ENCODE peak calls at places on chromosomes 3 and 15, in eight cellular contexts. One of them, this sample, is unnamed.

GRCh38 chr3:77707271-77707670 is 667.4 kb downstream of the ROBO2 start:
- DNase-seq in CD8-positive, alpha-beta T cell: no peak
- DNase-seq in colonic mucosa: no peak
- DNase-seq in PC-3: peak
- DNase-seq in psoas muscle: no peak
- DNase-seq in left ventricle myocardium inferior: no peak
- DNase-seq in sigmoid colon: no peak
- DNase-seq in GM23248: no peak
- DNase-seq in this sample: no peak

GRCh38 chr3:16869606-16870005 is 15.1 kb upstream of the PLCL2 start:
- DNase-seq in colonic mucosa: no peak
- DNase-seq in CD8-positive, alpha-beta T cell: no peak
- DNase-seq in GM23248: peak
- DNase-seq in sigmoid colon: no peak
- DNase-seq in psoas muscle: no peak
- DNase-seq in PC-3: no peak
- DNase-seq in left ventricle myocardium inferior: no peak
- DNase-seq in this sample: no peak

GRCh38 chr3:151015762-151016161 is 43.2 kb upstream of the CLRN1 start:
- DNase-seq in colonic mucosa: no peak
- DNase-seq in PC-3: no peak
- DNase-seq in sigmoid colon: no peak
- DNase-seq in psoas muscle: no peak
- DNase-seq in GM23248: peak
- DNase-seq in left ventricle myocardium inferior: no peak
- DNase-seq in CD8-positive, alpha-beta T cell: no peak
- DNase-seq in this sample: peak

GRCh38 chr3:157785071-157785826 is 282.0 kb upstream of the VEPH1 start:
- DNase-seq in PC-3: peak
- DNase-seq in sigmoid colon: no peak
- DNase-seq in left ventricle myocardium inferior: no peak
- DNase-seq in CD8-positive, alpha-beta T cell: no peak
- DNase-seq in colonic mucosa: no peak
- DNase-seq in GM23248: peak
- DNase-seq in psoas muscle: peak
- DNase-seq in this sample: peak

GRCh38 chr3:196889844-196890243 is 22.1 kb downstream of the SENP5 start:
- DNase-seq in GM23248: no peak
- DNase-seq in left ventricle myocardium inferior: no peak
- DNase-seq in psoas muscle: no peak
- DNase-seq in sigmoid colon: no peak
- DNase-seq in PC-3: no peak
- DNase-seq in colonic mucosa: no peak
- DNase-seq in CD8-positive, alpha-beta T cell: no peak
- DNase-seq in this sample: no peak

GRCh38 chr15:78667578-78668236 is 26.7 kb upstream of the CHRNB4 start:
- DNase-seq in psoas muscle: no peak
- DNase-seq in CD8-positive, alpha-beta T cell: no peak
- DNase-seq in sigmoid colon: no peak
- DNase-seq in PC-3: no peak
- DNase-seq in colonic mucosa: no peak
- DNase-seq in GM23248: no peak
- DNase-seq in left ventricle myocardium inferior: no peak
- DNase-seq in this sample: no peak

GRCh38 chr3:183844606-183845005 is 19.2 kb upstream of the MAP6D1 start:
- DNase-seq in psoas muscle: no peak
- DNase-seq in sigmoid colon: no peak
- DNase-seq in left ventricle myocardium inferior: no peak
- DNase-seq in GM23248: peak
- DNase-seq in PC-3: peak
- DNase-seq in colonic mucosa: no peak
- DNase-seq in CD8-positive, alpha-beta T cell: no peak
- DNase-seq in this sample: peak

GRCh38 chr3:62415312-62415791 is 42.0 kb upstream of the FEZF2 start:
- DNase-seq in GM23248: no peak
- DNase-seq in sigmoid colon: no peak
- DNase-seq in CD8-positive, alpha-beta T cell: no peak
- DNase-seq in PC-3: no peak
- DNase-seq in psoas muscle: no peak
- DNase-seq in left ventricle myocardium inferior: no peak
- DNase-seq in colonic mucosa: no peak
- DNase-seq in this sample: no peak

GRCh38 chr15:43121863-43122262 is 11.5 kb upstream of the TMEM62 start:
- DNase-seq in GM23248: no peak
- DNase-seq in PC-3: no peak
- DNase-seq in left ventricle myocardium inferior: no peak
- DNase-seq in CD8-positive, alpha-beta T cell: no peak
- DNase-seq in sigmoid colon: no peak
- DNase-seq in psoas muscle: no peak
- DNase-seq in colonic mucosa: no peak
- DNase-seq in this sample: no peak

GRCh38 chr3:174436367-174436766 is 422.8 kb upstream of the NAALADL2 start:
- DNase-seq in CD8-positive, alpha-beta T cell: no peak
- DNase-seq in GM23248: no peak
- DNase-seq in left ventricle myocardium inferior: no peak
- DNase-seq in sigmoid colon: no peak
- DNase-seq in PC-3: no peak
- DNase-seq in psoas muscle: no peak
- DNase-seq in colonic mucosa: no peak
- DNase-seq in this sample: no peak

GRCh38 chr3:149879872-149880271 is 66.9 kb downstream of the RNF13 start:
- DNase-seq in psoas muscle: peak
- DNase-seq in colonic mucosa: peak
- DNase-seq in CD8-positive, alpha-beta T cell: no peak
- DNase-seq in sigmoid colon: peak
- DNase-seq in GM23248: peak
- DNase-seq in left ventricle myocardium inferior: peak
- DNase-seq in PC-3: peak
- DNase-seq in this sample: peak

GRCh38 chr3:163560459-163560858 is 1517.8 kb downstream of the SI start:
- DNase-seq in left ventricle myocardium inferior: no peak
- DNase-seq in sigmoid colon: no peak
- DNase-seq in PC-3: no peak
- DNase-seq in psoas muscle: no peak
- DNase-seq in CD8-positive, alpha-beta T cell: no peak
- DNase-seq in GM23248: no peak
- DNase-seq in colonic mucosa: no peak
- DNase-seq in this sample: no peak

DNA sequence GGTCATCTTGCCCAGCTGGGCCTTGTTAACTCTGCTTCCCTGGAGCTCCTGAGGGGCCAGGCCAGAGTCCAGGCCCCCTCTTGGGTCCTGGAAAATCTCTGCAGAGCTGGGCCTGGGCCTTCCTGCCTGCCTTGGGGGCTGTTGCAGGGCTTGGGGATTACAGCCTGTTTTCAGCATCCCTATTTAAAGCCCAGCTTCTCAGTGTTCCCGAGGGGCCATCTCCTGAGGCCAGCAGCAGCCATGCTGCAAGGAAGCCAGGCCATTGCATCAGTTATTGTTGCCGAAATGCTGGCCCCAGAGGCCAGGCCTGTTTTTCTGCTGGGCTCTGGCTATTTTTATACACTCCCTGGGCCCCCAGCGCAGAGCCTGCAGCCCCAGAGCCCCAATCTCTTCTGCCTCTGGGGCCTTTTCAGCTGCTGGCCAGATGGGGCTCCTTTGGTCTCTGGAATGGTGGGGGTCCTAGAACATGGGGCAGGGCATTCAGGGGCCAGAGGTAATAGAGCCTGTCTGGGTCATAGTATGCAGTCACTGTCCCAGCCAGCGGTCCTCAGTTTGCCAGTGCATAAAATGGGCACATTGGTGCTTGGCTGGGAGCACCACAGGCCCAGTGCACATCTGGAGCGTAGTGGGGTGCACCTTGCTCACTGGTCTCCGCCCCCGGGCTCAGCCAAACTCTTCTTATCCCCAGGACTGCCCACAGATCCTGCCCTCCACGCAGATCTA is 28.5 kb downstream of the PLXNA1 start:
- DNase-seq in PC-3: no peak
- DNase-seq in CD8-positive, alpha-beta T cell: no peak
- DNase-seq in colonic mucosa: no peak
- DNase-seq in GM23248: peak
- DNase-seq in left ventricle myocardium inferior: peak
- DNase-seq in psoas muscle: peak
- DNase-seq in sigmoid colon: no peak
- DNase-seq in this sample: no peak
- H3K27ac ChIP-seq in PC-3: no peak
- H3K27ac ChIP-seq in CD8-positive, alpha-beta T cell: no peak
- H3K27ac ChIP-seq in colonic mucosa: no peak
- H3K27ac ChIP-seq in GM23248: peak
- H3K27ac ChIP-seq in left ventricle myocardium inferior: peak
- H3K27ac ChIP-seq in psoas muscle: no peak
- H3K27ac ChIP-seq in sigmoid colon: no peak
- H3K27ac ChIP-seq in this sample: no peak

GRCh38 chr15:40722934-40723333 is 28.0 kb downstream of the RAD51 start:
- DNase-seq in colonic mucosa: no peak
- DNase-seq in GM23248: peak
- DNase-seq in CD8-positive, alpha-beta T cell: no peak
- DNase-seq in psoas muscle: no peak
- DNase-seq in PC-3: no peak
- DNase-seq in sigmoid colon: no peak
- DNase-seq in left ventricle myocardium inferior: no peak
- DNase-seq in this sample: no peak
- H3K4me3 ChIP-seq in colonic mucosa: no peak
- H3K4me3 ChIP-seq in GM23248: no peak
- H3K4me3 ChIP-seq in CD8-positive, alpha-beta T cell: no peak
- H3K4me3 ChIP-seq in psoas muscle: no peak
- H3K4me3 ChIP-seq in PC-3: no peak
- H3K4me3 ChIP-seq in sigmoid colon: no peak
- H3K4me3 ChIP-seq in left ventricle myocardium inferior: no peak
- H3K4me3 ChIP-seq in this sample: no peak

GRCh38 chr3:15636028-15636709 is 34.6 kb downstream of the BTD start:
- DNase-seq in sigmoid colon: no peak
- DNase-seq in GM23248: peak
- DNase-seq in left ventricle myocardium inferior: no peak
- DNase-seq in CD8-positive, alpha-beta T cell: no peak
- DNase-seq in psoas muscle: peak
- DNase-seq in PC-3: peak
- DNase-seq in colonic mucosa: no peak
- DNase-seq in this sample: peak
- H3K27ac ChIP-seq in sigmoid colon: peak
- H3K27ac ChIP-seq in GM23248: peak
- H3K27ac ChIP-seq in left ventricle myocardium inferior: peak
- H3K27ac ChIP-seq in CD8-positive, alpha-beta T cell: no peak
- H3K27ac ChIP-seq in psoas muscle: peak
- H3K27ac ChIP-seq in PC-3: peak
- H3K27ac ChIP-seq in colonic mucosa: peak
- H3K27ac ChIP-seq in this sample: peak

GRCh38 chr15:70016511-70016994 is 81.2 kb downstream of the TLE3 start:
- DNase-seq in CD8-positive, alpha-beta T cell: no peak
- DNase-seq in GM23248: no peak
- DNase-seq in colonic mucosa: no peak
- DNase-seq in PC-3: no peak
- DNase-seq in psoas muscle: no peak
- DNase-seq in left ventricle myocardium inferior: no peak
- DNase-seq in sigmoid colon: no peak
- DNase-seq in this sample: no peak
- H3K4me3 ChIP-seq in CD8-positive, alpha-beta T cell: no peak
- H3K4me3 ChIP-seq in GM23248: no peak
- H3K4me3 ChIP-seq in colonic mucosa: no peak
- H3K4me3 ChIP-seq in PC-3: no peak
- H3K4me3 ChIP-seq in psoas muscle: no peak
- H3K4me3 ChIP-seq in left ventricle myocardium inferior: no peak
- H3K4me3 ChIP-seq in sigmoid colon: no peak
- H3K4me3 ChIP-seq in this sample: no peak

DNA sequence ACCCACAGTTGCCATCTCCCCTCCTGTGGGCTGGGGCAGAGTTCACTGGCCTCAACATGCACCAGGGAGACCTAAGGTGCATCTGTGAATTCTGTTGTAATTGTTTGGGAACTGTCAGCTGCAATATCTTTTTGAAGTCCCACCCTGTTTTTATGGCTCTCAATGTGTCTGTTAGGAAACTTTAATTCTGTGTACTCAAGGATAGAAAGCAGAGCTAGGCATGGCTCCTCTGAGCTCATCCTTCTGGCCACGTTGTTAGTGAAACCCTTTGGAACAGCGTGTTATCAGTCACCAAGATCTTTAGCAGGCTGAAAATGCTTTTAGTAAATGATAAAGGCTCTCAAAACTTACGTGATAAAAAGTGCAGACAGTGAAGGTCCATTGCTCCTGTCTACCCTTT is 33.6 kb upstream of the MTMR10 start:
- DNase-seq in GM23248: peak
- DNase-seq in CD8-positive, alpha-beta T cell: no peak
- DNase-seq in psoas muscle: no peak
- DNase-seq in PC-3: no peak
- DNase-seq in colonic mucosa: no peak
- DNase-seq in sigmoid colon: no peak
- DNase-seq in left ventricle myocardium inferior: no peak
- DNase-seq in this sample: peak
- H3K27ac ChIP-seq in GM23248: peak
- H3K27ac ChIP-seq in CD8-positive, alpha-beta T cell: no peak
- H3K27ac ChIP-seq in psoas muscle: no peak
- H3K27ac ChIP-seq in PC-3: no peak
- H3K27ac ChIP-seq in colonic mucosa: no peak
- H3K27ac ChIP-seq in sigmoid colon: no peak
- H3K27ac ChIP-seq in left ventricle myocardium inferior: peak
- H3K27ac ChIP-seq in this sample: peak

This sample was measured in brain microvascular endothelial cell.